ENCODE peak calls at places on chromosomes 2 and 18, in ten cellular contexts. V is HS-5, Q is renal cortical epithelial cell, Y is sciatic nerve, P is NCI-H460, E is AG04449, T is T follicular helper cell, X is posterior cingulate gyrus, O is HFF-Myc, S is fibroblast of lung. L is an unnamed sample.
A peak's percentile ranks its signal among the peaks of the same experiment; 100 is the strongest.

GRCh38 chr2:147433822-147434221 is 411.0 kb upstream of the ACVR2A start:
- DNase-seq in V (no peak), Q (no peak), Y (no peak), P (no peak), E (no peak), T (no peak), X (no peak), O (no peak), S (no peak), L (no peak)

GRCh38 chr2:17334300-17334699 is 183.9 kb downstream of the RAD51AP2 start:
- DNase-seq in V (no peak), Q (no peak), Y (no peak), P (no peak), E (no peak), T (no peak), X (no peak), O (no peak), S (no peak), L (no peak)

GRCh38 chr2:238100049-238100820 is at the start of gene ESPNL:
- DNase-seq in V (no peak), Q (no peak), Y (peak; percentile 56), P (no peak), E (no peak), T (no peak), X (no peak), O (no peak), S (no peak), L (no peak)

GRCh38 chr2:237154894-237155851 is 69.5 kb downstream of the COPS8 start:
- DNase-seq in V (no peak), Q (no peak), Y (no peak), P (no peak), E (no peak), T (no peak), X (no peak), O (no peak), S (no peak), L (no peak)

GRCh38 chr18:7221424-7222155 is 9.3 kb upstream of the LRRC30 start:
- DNase-seq in V (peak; percentile 9), Q (peak; percentile 71), Y (no peak), P (peak; percentile 64), E (peak; percentile 14), T (no peak), X (no peak), O (peak; percentile 42), S (peak; percentile 78), L (peak; percentile 50)

GRCh38 chr18:49668583-49669290 is 106.9 kb downstream of the LIPG start:
- DNase-seq in V (no peak), Q (no peak), Y (peak; percentile 69), P (no peak), E (no peak), T (no peak), X (no peak), O (no peak), S (peak; percentile 73), L (no peak)

GRCh38 chr2:184596819-184597411 is 1.4 kb upstream of the ZNF804A start:
- DNase-seq in V (peak; percentile 85), Q (peak; percentile 61), Y (no peak), P (peak; percentile 69), E (no peak), T (no peak), X (no peak), O (no peak), S (peak; percentile 76), L (no peak)

GRCh38 chr2:36379710-36380448 is 24.3 kb downstream of the CRIM1 start:
- DNase-seq in V (no peak), Q (no peak), Y (no peak), P (no peak), E (no peak), T (no peak), X (no peak), O (no peak), S (peak; percentile 61), L (no peak)

GRCh38 chr2:153478289-153479261 is at the start of gene RPRM:
- DNase-seq in V (peak; percentile 33), Q (peak; percentile 27), Y (peak; percentile 83), P (peak; percentile 49), E (no peak), T (peak; percentile 19), X (peak; percentile 66), O (no peak), S (peak; percentile 39), L (no peak)

GRCh38 chr2:155157065-155157464 is 458.6 kb downstream of the KCNJ3 start:
- DNase-seq in V (peak; percentile 35), Q (no peak), Y (no peak), P (no peak), E (no peak), T (no peak), X (no peak), O (no peak), S (no peak), L (no peak)

GRCh38 chr18:49767111-49768050 is 46.0 kb downstream of the ACAA2 start:
- DNase-seq in V (no peak), Q (no peak), Y (no peak), P (no peak), E (no peak), T (no peak), X (no peak), O (no peak), S (no peak), L (no peak)

GRCh38 chr18:2716394-2717326 is 61.1 kb downstream of the SMCHD1 start:
- DNase-seq in V (no peak), Q (no peak), Y (no peak), P (no peak), E (no peak), T (no peak), X (no peak), O (no peak), S (no peak), L (no peak)

GRCh38 chr2:74089816-74090745 is 57.6 kb downstream of the BOLA3 start:
- DNase-seq in V (no peak), Q (no peak), Y (no peak), P (no peak), E (no peak), T (no peak), X (no peak), O (no peak), S (no peak), L (no peak)

GRCh38 chr2:165239230-165239629 is at the start of gene SCN2A:
- DNase-seq in V (peak; percentile 25), Q (peak; percentile 74), Y (no peak), P (peak; percentile 60), E (no peak), T (no peak), X (no peak), O (peak; percentile 31), S (peak; percentile 67), L (peak; percentile 13)

GRCh38 chr2:60296219-60296955 is 257.1 kb downstream of the BCL11A start:
- DNase-seq in V (no peak), Q (no peak), Y (no peak), P (no peak), E (no peak), T (no peak), X (no peak), O (no peak), S (no peak), L (no peak)

GRCh38 chr2:172082944-172083718 is 2.2 kb upstream of the DLX1 start:
- DNase-seq in V (no peak), Q (no peak), Y (peak; percentile 60), P (no peak), E (no peak), T (no peak), X (no peak), O (no peak), S (no peak), L (no peak)

GRCh38 chr2:205708231-205708631 is 25.9 kb downstream of the NRP2 start:
- DNase-seq in V (no peak), Q (peak; percentile 67), Y (no peak), P (no peak), E (no peak), T (no peak), X (peak; percentile 7), O (no peak), S (peak; percentile 61), L (no peak)

GRCh38 chr18:69795785-69796184 is 151.9 kb downstream of the CD226 start:
- DNase-seq in V (no peak), Q (peak; percentile 30), Y (no peak), P (no peak), E (no peak), T (no peak), X (no peak), O (no peak), S (no peak), L (no peak)

GRCh38 chr2:240517342-240517741 is 40.4 kb downstream of the ANKMY1 start:
- DNase-seq in V (no peak), Q (no peak), Y (peak; percentile 45), P (no peak), E (no peak), T (no peak), X (no peak), O (no peak), S (no peak), L (no peak)

GRCh38 chr18:68397241-68398035 is 317.5 kb downstream of the TMX3 start:
- DNase-seq in V (no peak), Q (peak; percentile 16), Y (no peak), P (no peak), E (no peak), T (no peak), X (no peak), O (no peak), S (no peak), L (no peak)

GRCh38 chr2:159828736-159829135 is 30.7 kb upstream of the CD302 start:
- DNase-seq in V (no peak), Q (no peak), Y (no peak), P (no peak), E (no peak), T (no peak), X (no peak), O (no peak), S (no peak), L (no peak)

GRCh38 chr2:10304458-10305253 is 2.0 kb downstream of the HPCAL1 start:
- DNase-seq in V (no peak), Q (no peak), Y (no peak), P (no peak), E (no peak), T (no peak), X (no peak), O (no peak), S (no peak), L (no peak)

GRCh38 chr2:225354281-225354774 is 45.2 kb upstream of the NYAP2 start:
- DNase-seq in V (peak; percentile 89), Q (peak; percentile 65), Y (no peak), P (no peak), E (no peak), T (no peak), X (no peak), O (peak; percentile 73), S (no peak), L (peak; percentile 44)

GRCh38 chr2:37415128-37415817 is 70.8 kb downstream of the QPCT start:
- DNase-seq in V (no peak), Q (peak; percentile 13), Y (no peak), P (no peak), E (no peak), T (no peak), X (no peak), O (no peak), S (peak; percentile 66), L (no peak)

GRCh38 chr2:28400921-28401320 is 8.3 kb downstream of the FOSL2 start:
- DNase-seq in V (no peak), Q (no peak), Y (no peak), P (no peak), E (no peak), T (no peak), X (no peak), O (no peak), S (no peak), L (no peak)

GRCh38 chr2:159454185-159454584 is 162.2 kb downstream of the BAZ2B start:
- DNase-seq in V (no peak), Q (peak; percentile 67), Y (no peak), P (no peak), E (no peak), T (no peak), X (no peak), O (no peak), S (no peak), L (no peak)

GRCh38 chr2:234536218-234536989 is 39.5 kb upstream of the ARL4C start:
- DNase-seq in V (no peak), Q (no peak), Y (no peak), P (no peak), E (no peak), T (no peak), X (no peak), O (no peak), S (no peak), L (no peak)

GRCh38 chr2:57373530-57373929 is 673.1 kb upstream of the VRK2 start:
- DNase-seq in V (peak; percentile 84), Q (peak; percentile 35), Y (no peak), P (no peak), E (peak; percentile 45), T (no peak), X (no peak), O (peak; percentile 1), S (peak; percentile 18), L (no peak)

L was measured in smooth muscle cell of the brain vasculature.